ENCODE peak calls at places on chromosomes 4 and X, in ten cellular contexts. Q, M, D, G, F, P, Y, S, R and O are unnamed samples.

GRCh38 chrX:38754102-38754790 is 47.0 kb upstream of the MID1IP1 start:
- DNase-seq in P (peak; percentile 48), G (peak; percentile 11), F (no peak), Y (peak; percentile 42), Q (peak; percentile 60), R (peak; percentile 53), M (no peak), S (peak; percentile 62), D (no peak), O (peak; percentile 16)

GRCh38 chr4:157048248-157048647 is 27.7 kb upstream of the GLRB start:
- DNase-seq in M (peak; percentile 9), Q (no peak), G (no peak), D (peak; percentile 20), F (no peak), P (no peak), R (no peak), S (no peak), Y (peak; percentile 27), O (no peak)

GRCh38 chrX:107845625-107846024 is 20.0 kb downstream of the MID2 start:
- DNase-seq in P (no peak), G (no peak), D (no peak), Y (no peak), M (no peak), R (no peak), F (no peak), Q (peak; percentile 25), S (no peak), O (no peak)

GRCh38 chr4:41339812-41340809 is 83.4 kb downstream of the UCHL1 start:
- DNase-seq in F (no peak), M (no peak), R (peak; percentile 87), S (no peak), D (no peak), P (no peak), Y (no peak), G (no peak), Q (no peak), O (peak; percentile 38)

GRCh38 chrX:21764043-21764442 is 6.1 kb upstream of the SMPX start:
- DNase-seq in Y (no peak), R (no peak), M (no peak), D (no peak), S (no peak), Q (no peak), G (no peak), P (no peak), F (no peak), O (no peak)

GRCh38 chr4:100008048-100008447 is 58.0 kb upstream of the H2AZ1 start:
- DNase-seq in G (no peak), S (no peak), M (no peak), Y (no peak), D (no peak), Q (no peak), F (no peak), R (no peak), P (no peak), O (no peak)

GRCh38 chrX:49053223-49054072 is 5.4 kb upstream of the CCDC120 start:
- DNase-seq in R (peak; percentile 85), D (peak; percentile 50), P (peak; percentile 47), Q (peak; percentile 89), F (peak; percentile 64), Y (peak; percentile 71), G (no peak), M (peak; percentile 69), S (peak; percentile 72), O (peak; percentile 63)

GRCh38 chr4:36532670-36533373 is 251.4 kb downstream of the DTHD1 start:
- DNase-seq in G (no peak), Y (no peak), S (no peak), R (no peak), D (no peak), M (no peak), F (no peak), P (peak; percentile 10), Q (no peak), O (no peak)

GRCh38 chr4:52824603-52825310 is 37.4 kb upstream of the RASL11B start:
- DNase-seq in G (no peak), P (no peak), Q (peak; percentile 94), F (peak; percentile 36), M (no peak), D (peak; percentile 46), R (no peak), Y (no peak), S (no peak), O (peak; percentile 39)

GRCh38 chr4:74364649-74365491 is at the start of gene EREG:
- DNase-seq in G (no peak), P (no peak), R (peak; percentile 94), M (peak; percentile 30), S (peak; percentile 20), Y (no peak), F (peak; percentile 15), D (no peak), Q (peak; percentile 62), O (peak; percentile 31)

GRCh38 chrX:997631-998137 is 214.8 kb downstream of the CRLF2 start:
- DNase-seq in R (peak; percentile 74), G (no peak), D (no peak), Q (no peak), M (no peak), Y (no peak), S (no peak), P (no peak), F (no peak), O (no peak)

GRCh38 chrX:151977009-151977408 is 2.5 kb upstream of the GABRE start:
- DNase-seq in Y (no peak), S (no peak), D (no peak), M (no peak), G (no peak), F (no peak), P (no peak), R (no peak), Q (peak; percentile 34), O (no peak)

GRCh38 chr4:174099712-174100111 is 183.8 kb downstream of the FBXO8 start:
- DNase-seq in Y (no peak), F (no peak), S (no peak), R (no peak), Q (no peak), G (no peak), P (no peak), M (no peak), D (no peak), O (no peak)
- H3K27ac ChIP-seq in Y (no peak overlapping the region), F (no peak overlapping the region), S (no peak overlapping the region), R (no peak overlapping the region), Q (no peak overlapping the region), G (no peak overlapping the region), P (no peak overlapping the region), M (no peak overlapping the region), D (no peak overlapping the region), O (no peak overlapping the region)

GRCh38 chrX:112696506-112696905 is 16.8 kb upstream of the LHFPL1 start:
- DNase-seq in D (no peak), Q (no peak), S (no peak), F (no peak), M (no peak), G (no peak), P (no peak), Y (no peak), R (no peak), O (no peak)

GRCh38 chrX:112691361-112691760 is 11.6 kb upstream of the LHFPL1 start:
- DNase-seq in Y (no peak), F (no peak), S (no peak), M (no peak), R (no peak), P (no peak), D (no peak), G (no peak), Q (no peak), O (peak; percentile 8)

GRCh38 chrX:112695494-112695893 is 15.8 kb upstream of the LHFPL1 start:
- DNase-seq in Y (no peak), D (no peak), F (no peak), Q (no peak), G (no peak), R (no peak), P (no peak), S (no peak), M (no peak), O (no peak)

GRCh38 chrX:112694062-112694461 is 14.3 kb upstream of the LHFPL1 start:
- DNase-seq in P (no peak), M (no peak), S (no peak), G (no peak), R (no peak), Y (no peak), F (no peak), Q (no peak), D (no peak), O (no peak)

GRCh38 chrX:112694811-112695210 is 15.1 kb upstream of the LHFPL1 start:
- DNase-seq in G (no peak), S (no peak), D (no peak), F (no peak), M (no peak), P (no peak), Y (no peak), R (no peak), Q (no peak), O (no peak)
- H3K27ac ChIP-seq in G (no peak overlapping the region), S (no peak overlapping the region), D (no peak overlapping the region), F (no peak overlapping the region), M (no peak overlapping the region), P (no peak overlapping the region), Y (no peak overlapping the region), R (no peak overlapping the region), Q (no peak overlapping the region), O (no peak overlapping the region)

GRCh38 chr4:79964020-79964714 is 108.9 kb downstream of the ANTXR2 start:
- DNase-seq in D (no peak), Q (no peak), R (no peak), M (no peak), F (no peak), G (no peak), S (no peak), P (no peak), Y (no peak), O (no peak)

GRCh38 chr4:79964715-79965345 is 108.2 kb downstream of the ANTXR2 start:
- DNase-seq in D (no peak), P (no peak), R (peak; percentile 86), M (no peak), Y (no peak), Q (peak; percentile 14), G (peak; percentile 7), S (no peak), F (no peak), O (peak; percentile 5)

GRCh38 chr4:79958511-79959264 is 114.3 kb downstream of the ANTXR2 start:
- DNase-seq in Q (no peak), R (no peak), Y (no peak), S (no peak), D (no peak), P (no peak), M (no peak), G (no peak), F (no peak), O (no peak)

GRCh38 chr4:79959652-79960051 is 113.4 kb downstream of the ANTXR2 start:
- DNase-seq in S (no peak), R (peak; percentile 6), D (no peak), Y (no peak), Q (no peak), P (no peak), G (no peak), F (no peak), M (no peak), O (no peak)
- H3K27ac ChIP-seq in S (no peak overlapping the region), R (no peak overlapping the region), D (no peak overlapping the region), Y (no peak overlapping the region), Q (no peak overlapping the region), P (no peak overlapping the region), G (no peak overlapping the region), F (no peak overlapping the region), M (no peak overlapping the region), O (no peak overlapping the region)

DNA sequence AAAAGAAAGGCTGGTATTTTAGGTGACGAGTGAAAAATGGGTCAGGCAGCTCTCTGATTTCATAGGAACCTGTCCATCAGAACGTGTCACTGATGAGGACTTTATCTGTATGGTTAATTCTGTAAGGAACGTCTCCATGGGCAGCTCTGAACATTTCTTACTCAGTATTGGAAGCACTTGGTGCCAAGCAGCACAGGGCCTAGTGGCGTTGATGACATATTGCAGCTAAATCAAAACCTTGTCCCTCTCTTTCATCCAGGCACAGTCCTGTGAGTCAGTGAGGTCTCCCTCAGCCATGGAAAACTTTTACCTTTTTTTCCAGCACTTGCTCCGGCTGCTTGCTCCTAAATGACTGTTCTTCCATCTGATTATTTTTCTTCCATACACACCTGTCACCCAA is 301.9 kb downstream of the DHX15 start:
- DNase-seq in Y (no peak), D (no peak), G (no peak), P (no peak), R (peak; percentile 16), S (no peak), Q (peak; percentile 5), F (no peak), M (no peak), O (no peak)
- H3K27ac ChIP-seq in Y (no peak overlapping the region), D (no peak overlapping the region), G (no peak overlapping the region), P (no peak overlapping the region), R (no peak overlapping the region), S (no peak overlapping the region), Q (no peak overlapping the region), F (no peak overlapping the region), M (no peak overlapping the region), O (no peak overlapping the region)